ENCODE peak calls at places on chromosomes 16 and 17, in five cellular contexts. One of them, this sample, is unnamed. For H3K4me1, the result is how much of the 10 kb centered on the place peaks cover.

GRCh38 chr17:73798111-73798748 is 154.0 kb upstream of the SDK2 start:
- DNase-seq in hepatocyte: peak
- DNase-seq in fibroblast of lung: peak
- DNase-seq in neural progenitor cell: no peak
- DNase-seq in SK-N-SH: no peak
- DNase-seq in this sample: peak

GRCh38 chr17:64448665-64449512 is at the start of gene MILR1:
- DNase-seq in hepatocyte: no peak
- DNase-seq in SK-N-SH: no peak
- DNase-seq in fibroblast of lung: peak
- DNase-seq in neural progenitor cell: no peak
- DNase-seq in this sample: peak

GRCh38 chr17:33097411-33097810 is 105.8 kb downstream of the SPACA3 start:
- DNase-seq in SK-N-SH: no peak
- DNase-seq in hepatocyte: no peak
- DNase-seq in neural progenitor cell: no peak
- DNase-seq in fibroblast of lung: no peak
- DNase-seq in this sample: no peak

GRCh38 chr16:84115919-84116719 is 623 bp downstream of the MBTPS1 start:
- DNase-seq in neural progenitor cell: no peak
- DNase-seq in hepatocyte: no peak
- DNase-seq in SK-N-SH: no peak
- DNase-seq in fibroblast of lung: peak
- DNase-seq in this sample: no peak

GRCh38 chr17:45376606-45377005 is 56.1 kb downstream of the ARHGAP27 start:
- DNase-seq in hepatocyte: no peak
- DNase-seq in fibroblast of lung: no peak
- DNase-seq in SK-N-SH: no peak
- DNase-seq in neural progenitor cell: no peak
- DNase-seq in this sample: no peak

GRCh38 chr17:49879505-49879904 is 31.6 kb upstream of the TAC4 start:
- DNase-seq in SK-N-SH: no peak
- DNase-seq in fibroblast of lung: no peak
- DNase-seq in neural progenitor cell: no peak
- DNase-seq in hepatocyte: no peak
- DNase-seq in this sample: no peak

GRCh38 chr17:68319420-68320162 is 28.3 kb downstream of the ARSG start:
- DNase-seq in neural progenitor cell: no peak
- DNase-seq in fibroblast of lung: no peak
- DNase-seq in hepatocyte: no peak
- DNase-seq in SK-N-SH: no peak
- DNase-seq in this sample: no peak

GRCh38 chr17:76080207-76080933 is 1.4 kb downstream of the ZACN start:
- DNase-seq in SK-N-SH: peak
- DNase-seq in fibroblast of lung: no peak
- DNase-seq in neural progenitor cell: peak
- DNase-seq in hepatocyte: no peak
- DNase-seq in this sample: peak

GRCh38 chr17:5758651-5759050 is 174.3 kb upstream of the NLRP1 start:
- DNase-seq in fibroblast of lung: no peak
- DNase-seq in hepatocyte: no peak
- DNase-seq in SK-N-SH: no peak
- DNase-seq in neural progenitor cell: peak
- DNase-seq in this sample: no peak

GRCh38 chr16:8712589-8713361 is 38.4 kb downstream of the ABAT start:
- DNase-seq in hepatocyte: peak
- DNase-seq in fibroblast of lung: no peak
- DNase-seq in SK-N-SH: peak
- DNase-seq in neural progenitor cell: peak
- DNase-seq in this sample: no peak

GRCh38 chr16:81956213-81956948 is 54.9 kb downstream of the SDR42E1 start:
- DNase-seq in hepatocyte: no peak
- DNase-seq in SK-N-SH: no peak
- DNase-seq in fibroblast of lung: no peak
- DNase-seq in neural progenitor cell: no peak
- DNase-seq in this sample: no peak

GRCh38 chr16:53071748-53072301 is 17.0 kb downstream of the CHD9 start:
- DNase-seq in neural progenitor cell: no peak
- DNase-seq in SK-N-SH: peak
- DNase-seq in hepatocyte: no peak
- DNase-seq in fibroblast of lung: peak
- DNase-seq in this sample: no peak

GRCh38 chr17:62653002-62653830 is 25.7 kb downstream of the MRC2 start:
- DNase-seq in neural progenitor cell: peak
- DNase-seq in hepatocyte: peak
- DNase-seq in SK-N-SH: peak
- DNase-seq in fibroblast of lung: peak
- DNase-seq in this sample: peak

GRCh38 chr17:39564201-39564828 is 43.4 kb downstream of the NEUROD2 start:
- DNase-seq in hepatocyte: no peak
- DNase-seq in neural progenitor cell: peak
- DNase-seq in fibroblast of lung: no peak
- DNase-seq in SK-N-SH: no peak
- DNase-seq in this sample: no peak

GRCh38 chr17:4006165-4006589 is 41.9 kb upstream of the ATP2A3 start:
- DNase-seq in hepatocyte: no peak
- DNase-seq in neural progenitor cell: no peak
- DNase-seq in fibroblast of lung: no peak
- DNase-seq in SK-N-SH: no peak
- DNase-seq in this sample: no peak

GRCh38 chr16:14576069-14576468 is 54.0 kb downstream of the PARN start:
- DNase-seq in hepatocyte: no peak
- DNase-seq in SK-N-SH: no peak
- DNase-seq in fibroblast of lung: no peak
- DNase-seq in neural progenitor cell: no peak
- DNase-seq in this sample: no peak

GRCh38 chr17:65278050-65278819 is 141.1 kb downstream of the RGS9 start:
- DNase-seq in hepatocyte: peak
- DNase-seq in neural progenitor cell: peak
- DNase-seq in fibroblast of lung: peak
- DNase-seq in SK-N-SH: peak
- DNase-seq in this sample: peak

GRCh38 chr16:56262148-56262878 is 71.0 kb downstream of the GNAO1 start:
- DNase-seq in hepatocyte: peak
- DNase-seq in fibroblast of lung: no peak
- DNase-seq in neural progenitor cell: no peak
- DNase-seq in SK-N-SH: no peak
- DNase-seq in this sample: no peak

GRCh38 chr16:68778551-68779231 is 41.6 kb downstream of the CDH1 start:
- DNase-seq in SK-N-SH: no peak
- DNase-seq in fibroblast of lung: no peak
- DNase-seq in hepatocyte: peak
- DNase-seq in neural progenitor cell: peak
- DNase-seq in this sample: no peak

GRCh38 chr16:23187341-23187740 is 4.8 kb downstream of the SCNN1G start:
- DNase-seq in fibroblast of lung: no peak
- DNase-seq in neural progenitor cell: no peak
- DNase-seq in hepatocyte: no peak
- DNase-seq in SK-N-SH: no peak
- DNase-seq in this sample: no peak

GRCh38 chr17:67575325-67575724 is 142.4 kb upstream of the NOL11 start:
- DNase-seq in hepatocyte: no peak
- DNase-seq in SK-N-SH: no peak
- DNase-seq in neural progenitor cell: no peak
- DNase-seq in fibroblast of lung: no peak
- DNase-seq in this sample: no peak

GRCh38 chr17:41777157-41777578 is 9.3 kb downstream of the JUP start:
- DNase-seq in SK-N-SH: peak
- DNase-seq in fibroblast of lung: no peak
- DNase-seq in hepatocyte: no peak
- DNase-seq in neural progenitor cell: peak
- DNase-seq in this sample: peak

GRCh38 chr17:40963838-40964237 is 2.9 kb downstream of the KRT39 start:
- DNase-seq in fibroblast of lung: peak
- DNase-seq in SK-N-SH: peak
- DNase-seq in neural progenitor cell: no peak
- DNase-seq in hepatocyte: no peak
- DNase-seq in this sample: no peak

GRCh38 chr16:12016166-12016947 is 39.8 kb downstream of the SNX29 start:
- DNase-seq in hepatocyte: no peak
- DNase-seq in fibroblast of lung: no peak
- DNase-seq in neural progenitor cell: no peak
- DNase-seq in SK-N-SH: no peak
- DNase-seq in this sample: peak

GRCh38 chr16:76386784-76387183 is 109.6 kb downstream of the CNTNAP4 start:
- DNase-seq in SK-N-SH: no peak
- DNase-seq in neural progenitor cell: no peak
- DNase-seq in hepatocyte: no peak
- DNase-seq in fibroblast of lung: peak
- DNase-seq in this sample: no peak

GRCh38 chr16:28845173-28846079 is 722 bp downstream of the TUFM start:
- DNase-seq in fibroblast of lung: no peak
- DNase-seq in SK-N-SH: peak
- DNase-seq in hepatocyte: peak
- DNase-seq in neural progenitor cell: peak
- DNase-seq in this sample: peak

GRCh38 chr16:85136705-85137322 is 24.5 kb upstream of the CIBAR2 start:
- DNase-seq in hepatocyte: no peak
- DNase-seq in neural progenitor cell: no peak
- DNase-seq in fibroblast of lung: peak
- DNase-seq in SK-N-SH: peak
- DNase-seq in this sample: peak

GRCh38 chr17:56756536-56756935 is 77.2 kb downstream of the C17orf67 start:
- DNase-seq in neural progenitor cell: no peak
- DNase-seq in fibroblast of lung: peak
- DNase-seq in SK-N-SH: no peak
- DNase-seq in hepatocyte: peak
- DNase-seq in this sample: peak

GRCh38 chr17:68800731-68801130 is 154.5 kb downstream of the ABCA8 start:
- DNase-seq in SK-N-SH: no peak
- DNase-seq in fibroblast of lung: no peak
- DNase-seq in neural progenitor cell: no peak
- DNase-seq in hepatocyte: no peak
- DNase-seq in this sample: no peak

GRCh38 chr16:3195975-3196374 is 8.0 kb downstream of the OR1F1 start:
- DNase-seq in neural progenitor cell: no peak
- DNase-seq in hepatocyte: no peak
- DNase-seq in fibroblast of lung: no peak
- DNase-seq in SK-N-SH: no peak
- DNase-seq in this sample: peak

GRCh38 chr17:61235821-61236197 is 163.8 kb upstream of the TBX2 start:
- DNase-seq in hepatocyte: peak
- DNase-seq in neural progenitor cell: peak
- DNase-seq in SK-N-SH: no peak
- DNase-seq in fibroblast of lung: peak
- DNase-seq in this sample: no peak

GRCh38 chr16:55248058-55248457 is 75.9 kb upstream of the IRX6 start:
- DNase-seq in fibroblast of lung: no peak
- DNase-seq in hepatocyte: no peak
- DNase-seq in neural progenitor cell: no peak
- DNase-seq in SK-N-SH: no peak
- DNase-seq in this sample: no peak

GRCh38 chr16:74627506-74628220 is 20.7 kb upstream of the GLG1 start:
- DNase-seq in hepatocyte: no peak
- DNase-seq in neural progenitor cell: no peak
- DNase-seq in SK-N-SH: no peak
- DNase-seq in fibroblast of lung: peak
- DNase-seq in this sample: no peak

GRCh38 chr16:48918520-48919258 is 308.7 kb upstream of the N4BP1 start:
- DNase-seq in hepatocyte: no peak
- DNase-seq in neural progenitor cell: no peak
- DNase-seq in SK-N-SH: no peak
- DNase-seq in fibroblast of lung: no peak
- DNase-seq in this sample: no peak

GRCh38 chr16:57304169-57305061 is 19.9 kb upstream of the PLLP start:
- DNase-seq in fibroblast of lung: peak
- DNase-seq in SK-N-SH: no peak
- DNase-seq in neural progenitor cell: no peak
- DNase-seq in hepatocyte: peak
- DNase-seq in this sample: peak
- H2AFZ ChIP-seq in fibroblast of lung: no peak
- H2AFZ ChIP-seq in SK-N-SH: no peak
- H2AFZ ChIP-seq in neural progenitor cell: no peak
- H2AFZ ChIP-seq in hepatocyte: no peak
- H2AFZ ChIP-seq in this sample: no peak

DNA sequence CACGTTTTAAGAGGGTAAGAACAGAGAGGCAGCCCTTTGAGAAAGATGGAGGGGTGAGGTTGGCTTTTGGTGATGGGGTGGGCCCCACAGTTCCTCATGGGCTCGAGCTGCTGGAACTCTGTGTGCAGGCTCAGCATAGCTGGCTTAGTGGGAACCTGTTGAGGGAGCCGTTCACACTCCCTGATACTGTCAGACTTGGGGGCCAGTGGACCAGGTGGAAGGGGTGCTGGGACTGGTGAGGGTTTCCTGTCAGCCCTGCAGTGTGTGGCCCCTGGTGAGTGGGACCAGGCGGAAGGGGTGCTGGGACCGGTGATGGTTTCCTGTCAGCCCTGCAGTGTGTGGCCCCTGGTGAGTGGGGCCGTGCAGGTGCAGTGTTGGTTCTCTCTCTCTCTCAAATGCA is 45.1 kb upstream of the ZNF750 start:
- DNase-seq in SK-N-SH: no peak
- DNase-seq in fibroblast of lung: no peak
- DNase-seq in hepatocyte: no peak
- DNase-seq in neural progenitor cell: no peak
- DNase-seq in this sample: no peak
- H3K4me1 ChIP-seq in SK-N-SH: under half
- H3K4me1 ChIP-seq in fibroblast of lung: under half
- H3K4me1 ChIP-seq in hepatocyte: under half
- H3K4me1 ChIP-seq in neural progenitor cell: under half
- H3K4me1 ChIP-seq in this sample: under half

DNA sequence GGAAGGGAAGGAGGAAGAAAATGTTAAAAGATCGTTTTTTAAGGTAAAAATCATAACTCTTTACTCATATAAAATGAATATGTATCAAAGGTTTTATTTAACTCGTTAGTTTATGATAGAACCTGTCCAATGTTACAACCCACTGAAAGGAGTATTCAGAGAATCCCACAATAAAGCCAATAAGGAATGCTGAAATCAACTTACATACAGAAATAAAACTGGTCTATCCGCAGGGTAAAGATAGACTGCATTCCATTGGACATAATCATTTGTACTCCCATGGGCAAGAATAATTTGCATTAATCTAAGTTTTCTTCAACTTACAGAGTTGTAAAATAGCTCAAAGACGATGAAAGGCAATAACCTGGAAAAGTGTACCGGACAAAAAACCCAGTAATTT is 17.9 kb upstream of the BEAN1 start:
- DNase-seq in SK-N-SH: no peak
- DNase-seq in neural progenitor cell: no peak
- DNase-seq in hepatocyte: no peak
- DNase-seq in fibroblast of lung: peak
- DNase-seq in this sample: no peak
- H2AFZ ChIP-seq in SK-N-SH: peak
- H2AFZ ChIP-seq in neural progenitor cell: no peak
- H2AFZ ChIP-seq in hepatocyte: no peak
- H2AFZ ChIP-seq in fibroblast of lung: no peak
- H2AFZ ChIP-seq in this sample: no peak

DNA sequence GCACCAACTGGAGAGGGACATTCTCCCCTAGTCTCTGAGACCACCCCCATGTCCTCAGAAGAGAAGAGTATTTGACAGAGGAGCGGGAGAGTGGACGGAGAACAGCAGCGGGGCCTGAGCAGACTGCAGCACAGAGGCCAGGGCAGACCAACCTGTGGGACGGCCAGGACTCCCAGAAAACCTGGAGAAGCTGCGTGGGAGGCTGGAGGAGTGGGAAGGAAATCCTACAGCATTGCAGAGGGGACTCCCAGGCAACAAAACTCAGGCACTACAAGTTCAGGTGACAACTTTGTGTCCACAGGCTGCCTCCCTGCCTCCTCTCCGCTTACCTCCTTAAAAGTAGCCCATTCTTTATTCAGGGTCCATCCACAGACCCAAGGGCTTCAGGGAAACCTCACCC is 29.9 kb downstream of the TK2 start:
- DNase-seq in fibroblast of lung: no peak
- DNase-seq in hepatocyte: no peak
- DNase-seq in SK-N-SH: no peak
- DNase-seq in neural progenitor cell: no peak
- DNase-seq in this sample: no peak
- H3K4me1 ChIP-seq in fibroblast of lung: under half
- H3K4me1 ChIP-seq in hepatocyte: under half
- H3K4me1 ChIP-seq in SK-N-SH: under half
- H3K4me1 ChIP-seq in neural progenitor cell: under half
- H3K4me1 ChIP-seq in this sample: under half